ENCODE peak calls at places on chromosomes 7 and 10, in four cellular contexts. S is aorta, M is cardiac fibroblast, I is heart left ventricle. H is an unnamed sample.

GRCh38 chr7:97871659-97872024 is 566 bp downstream of the ASNS start:
- DNase-seq in I (no peak), M (no peak), S (no peak), H (peak)

GRCh38 chr10:17203416-17203815 is 1.9 kb upstream of the TRDMT1 start:
- DNase-seq in S (no peak), I (no peak), M (no peak), H (no peak)

GRCh38 chr7:121620206-121620605 is 224.1 kb upstream of the FAM3C start:
- DNase-seq in I (no peak), S (no peak), M (no peak), H (no peak)

GRCh38 chr10:64486149-64486548 is 964.9 kb downstream of the REEP3 start:
- DNase-seq in S (no peak), M (peak), I (no peak), H (no peak)

GRCh38 chr7:151031011-151031410 is 2.8 kb downstream of the ABCB8 start:
- DNase-seq in M (no peak), S (no peak), I (no peak), H (no peak)

GRCh38 chr10:25725917-25726716 is 207.9 kb upstream of the MYO3A start:
- DNase-seq in I (peak), M (peak), S (no peak), H (no peak)

GRCh38 chr10:112783653-112784426 is 166.2 kb upstream of the TCF7L2 start:
- DNase-seq in S (no peak), M (no peak), I (no peak), H (no peak)

GRCh38 chr10:74103560-74104248 is 46.9 kb downstream of the AP3M1 start:
- DNase-seq in M (peak), S (no peak), I (no peak), H (no peak)

GRCh38 chr7:107396990-107397389 is 72.9 kb upstream of the GPR22 start:
- DNase-seq in S (no peak), I (no peak), M (peak), H (no peak)

GRCh38 chr10:78328592-78329404 is 295.1 kb downstream of the RPS24 start:
- DNase-seq in I (peak), M (no peak), S (no peak), H (no peak)
- H3K4me3 ChIP-seq in I (no peak), M (no peak), S (no peak), H (no peak)

DNA sequence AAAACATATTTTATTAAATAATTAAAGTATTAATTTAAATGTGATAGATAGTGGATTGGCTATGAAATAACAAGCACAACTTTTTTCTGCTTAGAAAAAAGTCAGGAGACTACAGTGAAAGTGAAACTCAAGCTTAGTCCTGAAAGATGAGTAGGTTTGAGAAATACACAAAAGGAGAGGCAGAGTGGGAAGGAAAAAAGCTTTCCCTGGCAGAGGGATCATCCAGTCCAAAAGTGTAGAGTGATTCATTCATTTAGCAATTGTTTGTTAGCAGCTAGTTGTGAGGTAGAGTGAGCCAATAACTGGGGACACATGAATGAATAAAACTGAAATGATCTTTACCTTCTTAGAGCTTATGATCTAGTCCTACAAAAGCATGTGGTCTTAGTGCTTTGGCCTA is 93.5 kb downstream of the FOXP2 start:
- DNase-seq in M (no peak), I (no peak), S (no peak), H (no peak)
- H3K4me3 ChIP-seq in M (no peak), I (no peak), S (no peak), H (no peak)

DNA sequence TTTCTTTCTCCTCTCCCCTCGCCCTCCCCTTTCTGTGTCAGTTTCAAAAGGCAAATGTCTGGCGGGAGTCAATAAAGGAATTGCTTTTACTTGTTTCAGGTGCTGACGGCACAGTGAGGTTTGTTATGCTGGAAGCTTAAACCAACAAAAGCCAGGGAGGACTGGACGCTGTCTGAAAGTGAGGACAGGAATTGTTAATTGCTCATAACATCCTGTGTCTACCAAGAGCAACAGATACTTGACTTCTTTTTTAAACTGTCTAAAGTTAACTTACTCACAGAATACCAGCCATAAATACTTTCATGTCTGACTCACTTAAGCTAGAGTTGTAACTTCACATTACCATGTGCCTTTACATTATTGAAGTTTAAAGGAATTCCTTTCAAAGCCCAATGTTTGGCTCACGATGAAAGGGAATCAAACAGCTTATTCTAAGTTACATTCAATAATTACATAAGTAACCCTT is 252.7 kb upstream of the SHH start:
- DNase-seq in I (no peak), S (no peak), M (peak), H (no peak)
- H3K4me3 ChIP-seq in I (no peak), S (no peak), M (no peak), H (no peak)

GRCh38 chr7:40700653-40701475 is 566.1 kb downstream of the SUGCT start:
- DNase-seq in S (no peak), I (no peak), M (peak), H (no peak)
- H3K4me3 ChIP-seq in S (no peak), I (no peak), M (no peak), H (no peak)

GRCh38 chr10:3108033-3108432 is 40.7 kb downstream of the PFKP start:
- DNase-seq in I (no peak), M (no peak), S (no peak), H (no peak)

GRCh38 chr10:3108575-3109105 is 41.3 kb downstream of the PFKP start:
- DNase-seq in S (no peak), M (no peak), I (no peak), H (no peak)

GRCh38 chr10:3106908-3107425 is 39.6 kb downstream of the PFKP start:
- DNase-seq in I (no peak), M (no peak), S (no peak), H (no peak)

GRCh38 chr10:3105905-3106304 is 38.6 kb downstream of the PFKP start:
- DNase-seq in I (no peak), M (no peak), S (no peak), H (no peak)

GRCh38 chr10:3107426-3107961 is 40.1 kb downstream of the PFKP start:
- DNase-seq in M (peak), S (peak), I (peak), H (no peak)
- H3K4me3 ChIP-seq in M (no peak), S (no peak), I (no peak), H (no peak)

GRCh38 chr7:55074008-55074499 is 55.2 kb downstream of the EGFR start:
- DNase-seq in S (no peak), I (no peak), M (peak), H (no peak)
- H3K4me3 ChIP-seq in S (no peak), I (no peak), M (peak), H (no peak)

DNA sequence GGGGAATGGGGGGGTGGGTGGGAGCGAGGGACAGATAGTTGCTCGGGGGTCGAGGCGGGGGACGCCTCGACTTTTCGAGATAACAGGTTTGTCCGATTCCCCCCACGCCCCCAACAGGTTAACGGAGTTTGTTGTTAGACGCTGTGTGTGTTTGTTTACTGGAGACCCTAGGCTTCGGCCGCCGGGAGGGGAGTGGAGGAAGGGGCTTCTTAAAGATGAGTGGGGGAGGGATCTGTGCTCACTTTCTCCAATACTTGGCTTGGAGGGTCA is 846 bp downstream of the SORCS3 start:
- DNase-seq in M (no peak), I (no peak), S (no peak), H (no peak)
- H3K4me3 ChIP-seq in M (no peak), I (no peak), S (no peak), H (no peak)

H was measured in CD8-positive, alpha-beta T cell.